ENCODE peak calls at places on chromosome 6, in four cellular contexts. G, Z, O and M are unnamed samples.

GRCh38 chr6:32941412-32941784 is 570 bp upstream of the HLA-DMB start:
- DNase-seq in G (no peak), Z (no peak), O (no peak), M (no peak)

GRCh38 chr6:154462425-154462824 is 48.1 kb downstream of the CNKSR3 start:
- DNase-seq in G (no peak), Z (no peak), O (no peak), M (no peak)

GRCh38 chr6:132830236-132830799 is 15.9 kb downstream of the RPS12 start:
- DNase-seq in G (no peak), Z (peak), O (peak), M (peak)

GRCh38 chr6:110448846-110449544 is 27.4 kb downstream of the SLC22A16 start:
- DNase-seq in G (no peak), Z (no peak), O (no peak), M (no peak)

GRCh38 chr6:30044630-30045029 is 16.4 kb upstream of the POLR1H start:
- DNase-seq in G (peak), Z (peak), O (peak), M (peak)

GRCh38 chr6:20416567-20417345 is 15.1 kb downstream of the E2F3 start:
- DNase-seq in G (no peak), Z (no peak), O (no peak), M (no peak)

GRCh38 chr6:166381733-166382499 is 824 bp downstream of the MPC1 start:
- DNase-seq in G (peak), Z (peak), O (peak), M (peak)

GRCh38 chr6:112044856-112045255 is 9.0 kb upstream of the CCN6 start:
- DNase-seq in G (no peak), Z (peak), O (peak), M (peak)

GRCh38 chr6:167493961-167494697 is 169.2 kb downstream of the TTLL2 start:
- DNase-seq in G (no peak), Z (no peak), O (no peak), M (no peak)

GRCh38 chr6:158978752-158979151 is 21.2 kb downstream of the RSPH3 start:
- DNase-seq in G (no peak), Z (peak), O (peak), M (peak)

GRCh38 chr6:169993861-169994481 is 242.5 kb downstream of the ERMARD start:
- DNase-seq in G (no peak), Z (no peak), O (no peak), M (no peak)

GRCh38 chr6:35213824-35214756 is at the start of gene SCUBE3:
- DNase-seq in G (peak), Z (peak), O (peak), M (peak)

GRCh38 chr6:30835576-30835975 is 48.7 kb upstream of the DDR1 start:
- DNase-seq in G (no peak), Z (no peak), O (no peak), M (no peak)

GRCh38 chr6:41954668-41955067 is 13.1 kb upstream of the CCND3 start:
- DNase-seq in G (no peak), Z (no peak), O (no peak), M (no peak)

GRCh38 chr6:143427109-143427817 is 23.2 kb downstream of the ADAT2 start:
- DNase-seq in G (peak), Z (peak), O (peak), M (peak)

GRCh38 chr6:152166897-152167296 is 359.4 kb downstream of the ESR1 start:
- DNase-seq in G (no peak), Z (no peak), O (no peak), M (no peak)

GRCh38 chr6:16286151-16286522 is 47.8 kb downstream of the GMPR start:
- DNase-seq in G (peak), Z (peak), O (peak), M (peak)

GRCh38 chr6:25147191-25147590 is 132.0 kb upstream of the CARMIL1 start:
- DNase-seq in G (no peak), Z (no peak), O (no peak), M (no peak)